ENCODE peak calls at places on chromosomes 6 and 20, in six cellular contexts. Q, R, P, N, V and Z are unnamed samples.
A peak's percentile ranks its signal among the peaks of the same experiment; 100 is the strongest.

GRCh38 chr20:6034134-6034969 is 19.5 kb downstream of the LRRN4 start:
- DNase-seq in Q (no peak), R (no peak), P (peak; percentile 85), N (no peak), V (no peak), Z (peak; percentile 60)

GRCh38 chr20:3378138-3378537 is 29.3 kb downstream of the DNAAF9 start:
- DNase-seq in Q (no peak), R (no peak), P (no peak), N (no peak), V (no peak), Z (no peak)

GRCh38 chr20:19748687-19749086 is 9.4 kb upstream of the RIN2 start:
- DNase-seq in Q (no peak), R (no peak), P (no peak), N (no peak), V (no peak), Z (no peak)

GRCh38 chr6:133359256-133359655 is 118.1 kb downstream of the EYA4 start:
- DNase-seq in Q (no peak), R (no peak), P (no peak), N (no peak), V (no peak), Z (no peak)

GRCh38 chr6:40352006-40352405 is 235.2 kb downstream of the LRFN2 start:
- DNase-seq in Q (no peak), R (no peak), P (no peak), N (no peak), V (no peak), Z (no peak)

GRCh38 chr20:5056801-5057599 is 55.7 kb upstream of the SLC23A2 start:
- DNase-seq in Q (no peak), R (peak; percentile 71), P (no peak), N (peak; percentile 85), V (peak; percentile 69), Z (peak; percentile 26)

GRCh38 chr6:47698342-47698787 is at the start of gene ADGRF4:
- DNase-seq in Q (no peak), R (peak; percentile 3), P (no peak), N (no peak), V (no peak), Z (peak; percentile 48)

GRCh38 chr6:13762648-13763441 is 51.2 kb upstream of the RANBP9 start:
- DNase-seq in Q (no peak), R (peak; percentile 20), P (no peak), N (peak; percentile 48), V (no peak), Z (peak; percentile 94)

GRCh38 chr6:170233304-170234205 is 57.3 kb downstream of the DLL1 start:
- DNase-seq in Q (no peak), R (no peak), P (no peak), N (no peak), V (no peak), Z (no peak)

GRCh38 chr6:148794797-148795196 is 48.0 kb downstream of the UST start:
- DNase-seq in Q (no peak), R (no peak), P (no peak), N (no peak), V (no peak), Z (no peak)

GRCh38 chr20:31816221-31816620 is 2.9 kb upstream of the MYLK2 start:
- DNase-seq in Q (no peak), R (no peak), P (no peak), N (no peak), V (no peak), Z (no peak)